ENCODE peak calls at places on chromosomes 13 and 19, in five cellular contexts. B is amygdala; O is activated CD4-positive, alpha-beta T cell treated with anti-CD3 and anti-CD28 coated beads, Interleukin-2, amount 10 ng/mL, durations not matched to agents 7 days and 5 days; R is stimulated activated CD8-positive, alpha-beta memory T cell treated with anti-CD3 and anti-CD28 coated beads, Interleukin-15, amount 100 ng/mL, for 1 hour; T is HFFc6. Z is an unnamed sample.

GRCh38 chr13:69459346-69459745 is 648.3 kb upstream of the ATXN8OS start:
- DNase-seq in B (no peak), O (no peak), R (no peak), T (no peak), Z (no peak)

GRCh38 chr19:943551-944170 is 17.8 kb downstream of the ARID3A start:
- DNase-seq in B (no peak), O (no peak), R (no peak), T (no peak), Z (no peak)

GRCh38 chr13:29817604-29818378 is 32.6 kb downstream of the UBL3 start:
- DNase-seq in B (no peak), O (no peak), R (no peak), T (peak; percentile 35), Z (no peak)

GRCh38 chr19:34246340-34246739 is 8.0 kb upstream of the GARRE1 start:
- DNase-seq in B (no peak), O (no peak), R (no peak), T (no peak), Z (no peak)

GRCh38 chr13:30713133-30713532 is 22.2 kb upstream of the ALOX5AP start:
- DNase-seq in B (no peak), O (no peak), R (no peak), T (no peak), Z (no peak)

GRCh38 chr13:111908391-111908790 is 158.6 kb upstream of the SOX1 start:
- DNase-seq in B (no peak), O (no peak), R (no peak), T (no peak), Z (no peak)

GRCh38 chr13:44219808-44220544 is 153.6 kb upstream of the SERP2 start:
- DNase-seq in B (no peak), O (no peak), R (no peak), T (peak; percentile 38), Z (no peak)

GRCh38 chr19:23996549-23996948 is 81.9 kb downstream of the ZNF726 start:
- DNase-seq in B (no peak), O (no peak), R (no peak), T (no peak), Z (peak; percentile 11)

GRCh38 chr13:73220966-73221720 is 162.3 kb downstream of the KLF5 start:
- DNase-seq in B (no peak), O (no peak), R (no peak), T (peak; percentile 22), Z (no peak)

GRCh38 chr13:97911311-97912138 is 42.0 kb upstream of the IPO5 start:
- DNase-seq in B (no peak), O (no peak), R (no peak), T (peak; percentile 22), Z (no peak)

GRCh38 chr13:113091891-113092775 is 13.5 kb upstream of the F7 start:
- DNase-seq in B (no peak), O (no peak), R (no peak), T (no peak), Z (no peak)

GRCh38 chr13:53112522-53112921 is 83.9 kb downstream of the OLFM4 start:
- DNase-seq in B (no peak), O (no peak), R (no peak), T (no peak), Z (no peak)

GRCh38 chr19:7605490-7606222 is 10.0 kb downstream of the CAMSAP3 start:
- DNase-seq in B (no peak), O (peak; percentile 30), R (no peak), T (no peak), Z (no peak)

GRCh38 chr13:99335087-99335486 is 27.9 kb upstream of the GPR183 start:
- DNase-seq in B (no peak), O (no peak), R (no peak), T (no peak), Z (no peak)

Z was measured in NCI-H1694.